ENCODE peak calls at places on chromosome 20, in ten cellular contexts. X is right lobe of liver; N is mucosa of descending colon; J is A549; H is body of pancreas; T is left lung; F is left cardiac atrium; A is right cardiac atrium; S is activated CD8-positive, alpha-beta T cell treated with anti-CD3 and anti-CD28 coated beads, Interleukin-2, amount 10 ng/mL, durations not matched to agents 7 days and 5 days; M is left lobe of liver. U is an unnamed sample.
A peak's percentile ranks its signal among the peaks of the same experiment; 100 is the strongest.

GRCh38 chr20:52845044-52845443 is 127.1 kb upstream of the TSHZ2 start:
- ATAC-seq in X (no peak), F (no peak), M (no peak), A (no peak), T (no peak), N (no peak), S (no peak), H (no peak), J (no peak), U (no peak)

GRCh38 chr20:44187763-44188709 is 1.0 kb upstream of the JPH2 start:
- ATAC-seq in A (peak; percentile 34), M (no peak), X (peak; percentile 13), S (peak; percentile 43), T (peak; percentile 22), N (peak; percentile 11), H (peak; percentile 13), J (peak; percentile 44), F (peak; percentile 19), U (no peak)

GRCh38 chr20:4545526-4545925 is 176.2 kb upstream of the PRND start:
- ATAC-seq in J (no peak), F (no peak), S (no peak), A (no peak), T (no peak), X (no peak), N (no peak), H (no peak), M (no peak), U (no peak)

GRCh38 chr20:18477218-18477617 is 10.0 kb downstream of the POLR3F start:
- ATAC-seq in A (no peak), N (no peak), S (no peak), X (no peak), J (no peak), F (no peak), M (peak; percentile 62), H (no peak), T (no peak), U (no peak)

GRCh38 chr20:14337400-14338171 is at the start of gene FLRT3:
- ATAC-seq in F (peak; percentile 87), N (peak; percentile 98), M (peak; percentile 91), A (peak; percentile 99), S (no peak), H (peak; percentile 99), T (peak; percentile 91), X (peak; percentile 97), J (peak; percentile 98), U (peak; percentile 95)

GRCh38 chr20:53524589-53525311 is 68.9 kb downstream of the ZNF217 start:
- ATAC-seq in T (no peak), X (no peak), H (no peak), S (no peak), M (no peak), J (peak; percentile 39), N (no peak), F (no peak), A (no peak), U (no peak)

GRCh38 chr20:63369724-63370622 is 8.8 kb upstream of the CHRNA4 start:
- ATAC-seq in F (no peak), N (no peak), S (no peak), J (no peak), T (no peak), H (no peak), X (no peak), A (no peak), M (no peak), U (no peak)

GRCh38 chr20:5170341-5170740 is 43.5 kb downstream of the CDS2 start:
- ATAC-seq in F (no peak), T (no peak), S (no peak), X (no peak), H (no peak), N (no peak), J (no peak), M (no peak), A (no peak), U (no peak)

GRCh38 chr20:1588166-1588868 is 30.8 kb upstream of the SIRPD start:
- ATAC-seq in H (no peak), F (no peak), N (no peak), S (no peak), J (no peak), M (peak; percentile 13), T (no peak), A (no peak), X (peak; percentile 53), U (no peak)

GRCh38 chr20:58467572-58468330 is 47.4 kb downstream of the APCDD1L start:
- ATAC-seq in S (no peak), A (no peak), N (no peak), F (no peak), T (no peak), J (no peak), M (peak; percentile 11), H (no peak), X (peak; percentile 7), U (no peak)

GRCh38 chr20:46243707-46244628 is 64.3 kb downstream of the CDH22 start:
- ATAC-seq in H (no peak), X (no peak), S (no peak), N (no peak), F (no peak), A (no peak), T (no peak), M (no peak), J (peak; percentile 33), U (peak; percentile 68)

GRCh38 chr20:8790442-8791074 is 278.3 kb upstream of the PLCB4 start:
- ATAC-seq in H (peak; percentile 71), F (peak; percentile 15), N (peak; percentile 42), T (peak; percentile 70), A (peak; percentile 36), S (no peak), X (peak; percentile 73), J (peak; percentile 69), M (peak; percentile 84), U (peak; percentile 42)

GRCh38 chr20:2006452-2007381 is 12.9 kb upstream of the PDYN start:
- ATAC-seq in X (no peak), M (peak; percentile 61), F (no peak), S (peak; percentile 51), H (no peak), J (peak; percentile 49), T (peak; percentile 39), N (peak; percentile 45), A (no peak), U (peak; percentile 44)

GRCh38 chr20:51894619-51895018 is 92.3 kb upstream of the SALL4 start:
- ATAC-seq in H (no peak), N (peak; percentile 87), T (no peak), S (no peak), A (no peak), J (no peak), X (no peak), F (no peak), M (no peak), U (no peak)